ENCODE peak calls at places on chromosomes 2 and 18, in seven cellular contexts. One of them, this sample, is unnamed.

GRCh38 chr2:202786792-202787191 is 84.8 kb downstream of the ICA1L start:
- DNase-seq in glutamatergic neuron: no peak
- DNase-seq in GM12878: no peak
- DNase-seq in fibroblast of lung: no peak
- DNase-seq in tibial artery: no peak
- DNase-seq in MCF 10A: no peak
- DNase-seq in epithelial cell of esophagus: no peak
- DNase-seq in this sample: no peak

GRCh38 chr2:26982102-26982742 is 11.8 kb downstream of the MAPRE3 start:
- DNase-seq in glutamatergic neuron: peak
- DNase-seq in GM12878: no peak
- DNase-seq in fibroblast of lung: peak
- DNase-seq in tibial artery: peak
- DNase-seq in MCF 10A: peak
- DNase-seq in epithelial cell of esophagus: peak
- DNase-seq in this sample: peak

GRCh38 chr2:219034823-219035222 is 6.5 kb downstream of the CFAP65 start:
- DNase-seq in glutamatergic neuron: no peak
- DNase-seq in GM12878: no peak
- DNase-seq in fibroblast of lung: no peak
- DNase-seq in tibial artery: no peak
- DNase-seq in MCF 10A: no peak
- DNase-seq in epithelial cell of esophagus: no peak
- DNase-seq in this sample: no peak

GRCh38 chr2:32945286-32945685 is 1.5 kb upstream of the LTBP1 start:
- DNase-seq in glutamatergic neuron: no peak
- DNase-seq in GM12878: no peak
- DNase-seq in fibroblast of lung: no peak
- DNase-seq in tibial artery: no peak
- DNase-seq in MCF 10A: no peak
- DNase-seq in epithelial cell of esophagus: no peak
- DNase-seq in this sample: no peak

GRCh38 chr2:12317853-12318426 is 398.8 kb upstream of the TRIB2 start:
- DNase-seq in glutamatergic neuron: no peak
- DNase-seq in GM12878: no peak
- DNase-seq in fibroblast of lung: peak
- DNase-seq in tibial artery: peak
- DNase-seq in MCF 10A: peak
- DNase-seq in epithelial cell of esophagus: peak
- DNase-seq in this sample: no peak

GRCh38 chr2:23492337-23492675 is 107.3 kb downstream of the KLHL29 start:
- DNase-seq in glutamatergic neuron: no peak
- DNase-seq in GM12878: no peak
- DNase-seq in fibroblast of lung: no peak
- DNase-seq in tibial artery: no peak
- DNase-seq in MCF 10A: no peak
- DNase-seq in epithelial cell of esophagus: no peak
- DNase-seq in this sample: no peak

GRCh38 chr18:53467756-53468155 is 756.7 kb downstream of the MBD2 start:
- DNase-seq in glutamatergic neuron: no peak
- DNase-seq in GM12878: no peak
- DNase-seq in fibroblast of lung: no peak
- DNase-seq in tibial artery: no peak
- DNase-seq in MCF 10A: no peak
- DNase-seq in epithelial cell of esophagus: no peak
- DNase-seq in this sample: no peak

GRCh38 chr2:175690113-175690716 is 311.9 kb downstream of the LNPK start:
- DNase-seq in glutamatergic neuron: no peak
- DNase-seq in GM12878: peak
- DNase-seq in fibroblast of lung: peak
- DNase-seq in tibial artery: no peak
- DNase-seq in MCF 10A: peak
- DNase-seq in epithelial cell of esophagus: peak
- DNase-seq in this sample: no peak

GRCh38 chr2:65407240-65407639 is 25.2 kb downstream of the SPRED2 start:
- DNase-seq in glutamatergic neuron: no peak
- DNase-seq in GM12878: no peak
- DNase-seq in fibroblast of lung: no peak
- DNase-seq in tibial artery: no peak
- DNase-seq in MCF 10A: no peak
- DNase-seq in epithelial cell of esophagus: no peak
- DNase-seq in this sample: no peak

GRCh38 chr18:55064073-55064472 is 104.8 kb upstream of the CCDC68 start:
- DNase-seq in glutamatergic neuron: no peak
- DNase-seq in GM12878: no peak
- DNase-seq in fibroblast of lung: no peak
- DNase-seq in tibial artery: no peak
- DNase-seq in MCF 10A: no peak
- DNase-seq in epithelial cell of esophagus: no peak
- DNase-seq in this sample: no peak

GRCh38 chr2:207945201-207945600 is 80.1 kb downstream of the PLEKHM3 start:
- DNase-seq in glutamatergic neuron: no peak
- DNase-seq in GM12878: no peak
- DNase-seq in fibroblast of lung: no peak
- DNase-seq in tibial artery: no peak
- DNase-seq in MCF 10A: no peak
- DNase-seq in epithelial cell of esophagus: no peak
- DNase-seq in this sample: no peak

GRCh38 chr2:26702025-26702424 is 9.5 kb downstream of the KCNK3 start:
- DNase-seq in glutamatergic neuron: no peak
- DNase-seq in GM12878: no peak
- DNase-seq in fibroblast of lung: no peak
- DNase-seq in tibial artery: no peak
- DNase-seq in MCF 10A: no peak
- DNase-seq in epithelial cell of esophagus: no peak
- DNase-seq in this sample: no peak

GRCh38 chr2:128444816-128445532 is 126.3 kb upstream of the HS6ST1 start:
- DNase-seq in glutamatergic neuron: no peak
- DNase-seq in GM12878: no peak
- DNase-seq in fibroblast of lung: no peak
- DNase-seq in tibial artery: peak
- DNase-seq in MCF 10A: no peak
- DNase-seq in epithelial cell of esophagus: no peak
- DNase-seq in this sample: no peak

GRCh38 chr2:216633616-216634316 is 546 bp downstream of the IGFBP2 start:
- DNase-seq in glutamatergic neuron: peak
- DNase-seq in GM12878: no peak
- DNase-seq in fibroblast of lung: no peak
- DNase-seq in tibial artery: no peak
- DNase-seq in MCF 10A: no peak
- DNase-seq in epithelial cell of esophagus: no peak
- DNase-seq in this sample: no peak

GRCh38 chr2:219001577-219002394 is 8.6 kb upstream of the CRYBA2 start:
- DNase-seq in glutamatergic neuron: peak
- DNase-seq in GM12878: no peak
- DNase-seq in fibroblast of lung: no peak
- DNase-seq in tibial artery: no peak
- DNase-seq in MCF 10A: peak
- DNase-seq in epithelial cell of esophagus: peak
- DNase-seq in this sample: no peak

GRCh38 chr2:68279691-68280090 is 27.4 kb upstream of the PPP3R1 start:
- DNase-seq in glutamatergic neuron: no peak
- DNase-seq in GM12878: no peak
- DNase-seq in fibroblast of lung: no peak
- DNase-seq in tibial artery: no peak
- DNase-seq in MCF 10A: no peak
- DNase-seq in epithelial cell of esophagus: no peak
- DNase-seq in this sample: no peak

GRCh38 chr18:22828171-22828570 is 105.0 kb upstream of the RBBP8 start:
- DNase-seq in glutamatergic neuron: no peak
- DNase-seq in GM12878: no peak
- DNase-seq in fibroblast of lung: no peak
- DNase-seq in tibial artery: no peak
- DNase-seq in MCF 10A: peak
- DNase-seq in epithelial cell of esophagus: peak
- DNase-seq in this sample: no peak

GRCh38 chr18:51603551-51603950 is 406.1 kb upstream of the MEX3C start:
- DNase-seq in glutamatergic neuron: no peak
- DNase-seq in GM12878: no peak
- DNase-seq in fibroblast of lung: no peak
- DNase-seq in tibial artery: no peak
- DNase-seq in MCF 10A: no peak
- DNase-seq in epithelial cell of esophagus: no peak
- DNase-seq in this sample: no peak

GRCh38 chr18:13474336-13474735 is 252.0 kb downstream of the FAM210A start:
- DNase-seq in glutamatergic neuron: no peak
- DNase-seq in GM12878: no peak
- DNase-seq in fibroblast of lung: no peak
- DNase-seq in tibial artery: no peak
- DNase-seq in MCF 10A: no peak
- DNase-seq in epithelial cell of esophagus: no peak
- DNase-seq in this sample: no peak

GRCh38 chr2:217364224-217364623 is 504.4 kb upstream of the TNP1 start:
- DNase-seq in glutamatergic neuron: no peak
- DNase-seq in GM12878: no peak
- DNase-seq in fibroblast of lung: no peak
- DNase-seq in tibial artery: no peak
- DNase-seq in MCF 10A: no peak
- DNase-seq in epithelial cell of esophagus: no peak
- DNase-seq in this sample: no peak

GRCh38 chr2:157809212-157809611 is 66.9 kb downstream of the ACVR1 start:
- DNase-seq in glutamatergic neuron: no peak
- DNase-seq in GM12878: no peak
- DNase-seq in fibroblast of lung: peak
- DNase-seq in tibial artery: no peak
- DNase-seq in MCF 10A: no peak
- DNase-seq in epithelial cell of esophagus: no peak
- DNase-seq in this sample: no peak

GRCh38 chr2:71419976-71420375 is 33.4 kb upstream of the DYSF start:
- DNase-seq in glutamatergic neuron: no peak
- DNase-seq in GM12878: no peak
- DNase-seq in fibroblast of lung: no peak
- DNase-seq in tibial artery: no peak
- DNase-seq in MCF 10A: no peak
- DNase-seq in epithelial cell of esophagus: no peak
- DNase-seq in this sample: no peak

GRCh38 chr2:25558262-25558661 is 115.1 kb downstream of the DTNB start:
- DNase-seq in glutamatergic neuron: no peak
- DNase-seq in GM12878: peak
- DNase-seq in fibroblast of lung: peak
- DNase-seq in tibial artery: no peak
- DNase-seq in MCF 10A: no peak
- DNase-seq in epithelial cell of esophagus: peak
- DNase-seq in this sample: no peak

GRCh38 chr2:100070078-100070477 is 72.3 kb downstream of the AFF3 start:
- DNase-seq in glutamatergic neuron: no peak
- DNase-seq in GM12878: no peak
- DNase-seq in fibroblast of lung: peak
- DNase-seq in tibial artery: no peak
- DNase-seq in MCF 10A: no peak
- DNase-seq in epithelial cell of esophagus: peak
- DNase-seq in this sample: no peak

GRCh38 chr2:43358688-43359201 is 132.3 kb upstream of the ZFP36L2 start:
- DNase-seq in glutamatergic neuron: no peak
- DNase-seq in GM12878: no peak
- DNase-seq in fibroblast of lung: peak
- DNase-seq in tibial artery: no peak
- DNase-seq in MCF 10A: no peak
- DNase-seq in epithelial cell of esophagus: no peak
- DNase-seq in this sample: no peak

GRCh38 chr2:183105402-183106134 is 18.7 kb upstream of the NUP35 start:
- DNase-seq in glutamatergic neuron: no peak
- DNase-seq in GM12878: no peak
- DNase-seq in fibroblast of lung: no peak
- DNase-seq in tibial artery: no peak
- DNase-seq in MCF 10A: no peak
- DNase-seq in epithelial cell of esophagus: peak
- DNase-seq in this sample: no peak

DNA sequence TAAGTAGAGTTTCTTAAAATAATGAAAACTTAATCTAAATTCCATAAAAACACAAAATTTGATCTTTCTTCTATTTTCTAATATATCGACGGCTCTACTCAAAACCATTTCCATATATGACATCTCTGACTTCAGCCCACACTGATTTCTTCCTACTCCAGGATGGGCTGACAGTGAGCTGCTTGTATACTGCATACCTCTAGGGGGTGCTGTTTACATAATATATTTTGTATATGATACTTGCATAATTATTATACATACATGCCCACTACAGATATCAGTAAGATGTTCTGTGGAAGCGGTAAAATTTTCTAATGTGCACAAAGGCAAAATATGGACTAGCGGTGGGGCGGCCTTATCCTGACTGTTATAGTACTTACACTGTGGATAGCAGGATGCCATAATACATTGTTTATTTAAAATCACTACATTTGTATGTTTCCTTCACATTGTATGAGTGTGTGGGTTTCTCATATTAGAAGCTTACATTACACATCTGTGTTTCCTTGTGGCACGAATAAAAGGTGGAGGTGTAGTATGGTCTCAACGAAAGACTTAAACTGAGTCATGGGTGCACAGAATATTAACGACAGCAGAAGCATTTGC is 66.1 kb upstream of the NXPH2 start:
- DNase-seq in glutamatergic neuron: no peak
- DNase-seq in GM12878: no peak
- DNase-seq in fibroblast of lung: peak
- DNase-seq in tibial artery: no peak
- DNase-seq in MCF 10A: peak
- DNase-seq in epithelial cell of esophagus: peak
- DNase-seq in this sample: no peak
- TF ChIP-seq CTCF in glutamatergic neuron: peak
- TF ChIP-seq CTCF in GM12878: peak
- TF ChIP-seq CTCF in fibroblast of lung: peak
- TF ChIP-seq CTCF in tibial artery: peak
- TF ChIP-seq CTCF in MCF 10A: peak
- TF ChIP-seq CTCF in epithelial cell of esophagus: peak
- TF ChIP-seq CTCF in this sample: peak

DNA sequence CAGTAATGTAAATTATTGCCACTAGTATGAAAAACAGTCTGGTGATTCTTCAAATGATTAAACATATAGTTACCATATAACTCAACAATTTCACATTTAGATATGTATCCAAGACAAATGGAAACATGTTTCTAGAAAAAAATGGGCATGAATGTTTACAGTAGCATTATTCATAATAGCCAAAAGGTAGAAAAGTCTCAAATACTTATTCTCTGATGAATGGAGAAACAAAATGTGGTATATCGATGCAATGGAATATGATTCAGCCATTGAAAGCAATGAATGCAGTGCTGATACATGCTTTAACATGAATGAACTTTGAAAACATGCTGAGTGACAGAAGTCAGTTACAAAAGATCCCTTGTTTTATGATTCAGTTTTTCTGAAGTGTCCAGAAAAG is 304.7 kb upstream of the ZEB2 start:
- DNase-seq in glutamatergic neuron: no peak
- DNase-seq in GM12878: no peak
- DNase-seq in fibroblast of lung: no peak
- DNase-seq in tibial artery: no peak
- DNase-seq in MCF 10A: no peak
- DNase-seq in epithelial cell of esophagus: peak
- DNase-seq in this sample: no peak
- TF ChIP-seq CTCF in glutamatergic neuron: no peak
- TF ChIP-seq CTCF in GM12878: no peak
- TF ChIP-seq CTCF in fibroblast of lung: no peak
- TF ChIP-seq CTCF in tibial artery: no peak
- TF ChIP-seq CTCF in MCF 10A: no peak
- TF ChIP-seq CTCF in epithelial cell of esophagus: no peak
- TF ChIP-seq CTCF in this sample: no peak

GRCh38 chr2:40213071-40213470 is 238.8 kb downstream of the SLC8A1 start:
- DNase-seq in glutamatergic neuron: no peak
- DNase-seq in GM12878: no peak
- DNase-seq in fibroblast of lung: peak
- DNase-seq in tibial artery: no peak
- DNase-seq in MCF 10A: peak
- DNase-seq in epithelial cell of esophagus: peak
- DNase-seq in this sample: no peak
- TF ChIP-seq CTCF in glutamatergic neuron: no peak
- TF ChIP-seq CTCF in GM12878: peak
- TF ChIP-seq CTCF in fibroblast of lung: peak
- TF ChIP-seq CTCF in tibial artery: peak
- TF ChIP-seq CTCF in MCF 10A: peak
- TF ChIP-seq CTCF in epithelial cell of esophagus: peak
- TF ChIP-seq CTCF in this sample: peak

GRCh38 chr18:46464926-46465655 is 191.9 kb downstream of the LOXHD1 start:
- DNase-seq in glutamatergic neuron: no peak
- DNase-seq in GM12878: no peak
- DNase-seq in fibroblast of lung: no peak
- DNase-seq in tibial artery: no peak
- DNase-seq in MCF 10A: no peak
- DNase-seq in epithelial cell of esophagus: no peak
- DNase-seq in this sample: no peak
- TF ChIP-seq CTCF in glutamatergic neuron: peak
- TF ChIP-seq CTCF in GM12878: no peak
- TF ChIP-seq CTCF in fibroblast of lung: no peak
- TF ChIP-seq CTCF in tibial artery: peak
- TF ChIP-seq CTCF in MCF 10A: peak
- TF ChIP-seq CTCF in epithelial cell of esophagus: peak
- TF ChIP-seq CTCF in this sample: peak

This sample was measured in left ventricle myocardium inferior.